ENCODE peak calls at places on chromosomes 2 and 18, in five cellular contexts. I, J, K, Q and T are unnamed samples.

GRCh38 chr2:191746306-191746705 is 68.4 kb downstream of the NABP1 start:
- DNase-seq in I (no peak), J (no peak), K (no peak), Q (no peak), T (no peak)

GRCh38 chr2:19540739-19541503 is 182.5 kb upstream of the OSR1 start:
- DNase-seq in I (no peak), J (no peak), K (no peak), Q (no peak), T (no peak)

GRCh38 chr2:240962371-240963064 is 35.9 kb upstream of the SNED1 start:
- DNase-seq in I (no peak), J (no peak), K (no peak), Q (peak), T (no peak)

GRCh38 chr2:164954954-164955701 is at the start of gene SLC38A11:
- DNase-seq in I (peak), J (peak), K (no peak), Q (peak), T (no peak)

GRCh38 chr2:101469863-101470262 is 5.0 kb downstream of the RFX8 start:
- DNase-seq in I (no peak), J (no peak), K (no peak), Q (no peak), T (no peak)

GRCh38 chr2:193783681-193784080 is 1588.9 kb upstream of the TMEFF2 start:
- DNase-seq in I (no peak), J (no peak), K (no peak), Q (no peak), T (no peak)

GRCh38 chr18:33761363-33761762 is 183.3 kb downstream of the ASXL3 start:
- DNase-seq in I (peak), J (no peak), K (peak), Q (no peak), T (no peak)

GRCh38 chr18:30533716-30534115 is 508.8 kb downstream of the DSC3 start:
- DNase-seq in I (no peak), J (no peak), K (no peak), Q (no peak), T (no peak)

GRCh38 chr2:55891671-55892071 is 31.9 kb downstream of the EFEMP1 start:
- DNase-seq in I (no peak), J (no peak), K (no peak), Q (no peak), T (no peak)

GRCh38 chr2:214104219-214104618 is 306.6 kb upstream of the VWC2L start:
- DNase-seq in I (no peak), J (no peak), K (peak), Q (no peak), T (no peak)